ENCODE peak calls at places on chromosomes 4 and X, in seven cellular contexts. G is NCI-H345, H is type B pancreatic cell, J is GM10248, N is D341Med, A is iPS-NIHi11, W is HEK293T. D is an unnamed sample.

GRCh38 chr4:55721651-55722050 is 85.6 kb upstream of the NMU start:
- DNase-seq in G (no peak), H (no peak), J (no peak), N (no peak), A (no peak), W (no peak), D (no peak)

GRCh38 chrX:151875270-151876026 is 37.2 kb upstream of the MAGEA4 start:
- DNase-seq in G (no peak), H (no peak), J (no peak), N (no peak), A (no peak), W (no peak), D (no peak)

GRCh38 chrX:133709486-133709885 is 275.9 kb downstream of the GPC3 start:
- DNase-seq in G (no peak), H (no peak), J (no peak), N (no peak), A (no peak), W (no peak), D (no peak)

GRCh38 chrX:63754141-63754859 is 30.7 kb downstream of the ARHGEF9 start:
- DNase-seq in G (no peak), H (no peak), J (peak), N (no peak), A (no peak), W (no peak), D (peak)

GRCh38 chr4:24070117-24070516 is 180.3 kb upstream of the PPARGC1A start:
- DNase-seq in G (no peak), H (no peak), J (no peak), N (no peak), A (no peak), W (no peak), D (no peak)

GRCh38 chrX:107825698-107826285 is at the start of gene MID2:
- DNase-seq in G (peak), H (no peak), J (peak), N (peak), A (peak), W (peak), D (peak)

GRCh38 chr4:107853444-107854325 is 29.0 kb downstream of the SGMS2 start:
- DNase-seq in G (no peak), H (no peak), J (no peak), N (no peak), A (no peak), W (no peak), D (no peak)

GRCh38 chrX:79270401-79270800 is 96.7 kb downstream of the ITM2A start:
- DNase-seq in G (no peak), H (no peak), J (peak), N (no peak), A (peak), W (no peak), D (peak)

GRCh38 chrX:15311119-15311518 is 4.3 kb downstream of the ASB11 start:
- DNase-seq in G (no peak), H (no peak), J (no peak), N (no peak), A (no peak), W (no peak), D (no peak)

GRCh38 chrX:136162827-136163427 is 15.6 kb downstream of the FHL1 start:
- DNase-seq in G (peak), H (no peak), J (peak), N (peak), A (peak), W (peak), D (peak)

GRCh38 chrX:102958794-102959193 is 21.7 kb downstream of the RAB40AL start:
- DNase-seq in G (no peak), H (no peak), J (no peak), N (no peak), A (no peak), W (no peak), D (no peak)

GRCh38 chr4:118843237-118843636 is 7.3 kb upstream of the SEC24D start:
- DNase-seq in G (no peak), H (no peak), J (no peak), N (no peak), A (no peak), W (no peak), D (no peak)

GRCh38 chrX:115264009-115264408 is 25.5 kb upstream of the LUZP4 start:
- DNase-seq in G (no peak), H (no peak), J (no peak), N (no peak), A (no peak), W (no peak), D (no peak)

GRCh38 chrX:29941292-29941691 is 274.1 kb upstream of the MAGEB2 start:
- DNase-seq in G (no peak), H (no peak), J (no peak), N (no peak), A (no peak), W (no peak), D (no peak)

GRCh38 chr4:106986486-106986885 is 49.6 kb downstream of the DKK2 start:
- DNase-seq in G (no peak), H (no peak), J (no peak), N (no peak), A (no peak), W (no peak), D (no peak)

GRCh38 chr4:27048350-27049100 is 187.9 kb downstream of the STIM2 start:
- DNase-seq in G (peak), H (no peak), J (peak), N (peak), A (peak), W (peak), D (no peak)

GRCh38 chrX:9033989-9034388 is at the start of gene FAM9B:
- DNase-seq in G (no peak), H (no peak), J (no peak), N (no peak), A (no peak), W (no peak), D (no peak)

GRCh38 chr4:52788806-52789205 is 37.6 kb upstream of the ERVMER34-1 start:
- DNase-seq in G (no peak), H (no peak), J (no peak), N (no peak), A (no peak), W (no peak), D (no peak)

GRCh38 chr4:168803727-168804126 is 206.3 kb downstream of the CBR4 start:
- DNase-seq in G (peak), H (no peak), J (no peak), N (no peak), A (peak), W (no peak), D (no peak)

GRCh38 chr4:38889143-38889542 is 21.5 kb downstream of the FAM114A1 start:
- DNase-seq in G (no peak), H (no peak), J (peak), N (no peak), A (no peak), W (no peak), D (no peak)

GRCh38 chr4:168408620-168409019 is 71.7 kb downstream of the DDX60L start:
- DNase-seq in G (peak), H (no peak), J (no peak), N (peak), A (peak), W (peak), D (no peak)

GRCh38 chr4:19577121-19577520 is 674.6 kb upstream of the SLIT2 start:
- DNase-seq in G (no peak), H (no peak), J (no peak), N (no peak), A (no peak), W (no peak), D (no peak)